ENCODE peak calls at places on chromosomes 3 and 15, in four cellular contexts. One of them, this sample, is unnamed. For H3K9me3, the result is how much of the 10 kb centered on the place peaks cover.

GRCh38 chr3:3113042-3113709 is 3.0 kb upstream of the IL5RA start:
- DNase-seq in Panc1: no peak
- DNase-seq in breast epithelium: no peak
- DNase-seq in K562: no peak
- DNase-seq in this sample: no peak

GRCh38 chr3:14143826-14144225 is 19.0 kb downstream of the TMEM43 start:
- DNase-seq in breast epithelium: no peak
- DNase-seq in Panc1: no peak
- DNase-seq in K562: no peak
- DNase-seq in this sample: peak

GRCh38 chr3:13579089-13579488 is 30.2 kb downstream of the FBLN2 start:
- DNase-seq in breast epithelium: no peak
- DNase-seq in K562: no peak
- DNase-seq in Panc1: no peak
- DNase-seq in this sample: no peak

GRCh38 chr3:44058022-44058867 is 183.4 kb upstream of the TOPAZ1 start:
- DNase-seq in breast epithelium: no peak
- DNase-seq in Panc1: no peak
- DNase-seq in K562: no peak
- DNase-seq in this sample: no peak

GRCh38 chr15:100767002-100767825 is 112.4 kb upstream of the ALDH1A3 start:
- DNase-seq in K562: no peak
- DNase-seq in breast epithelium: peak
- DNase-seq in Panc1: no peak
- DNase-seq in this sample: no peak

GRCh38 chr3:121362035-121362734 is 183.6 kb downstream of the POLQ start:
- DNase-seq in Panc1: no peak
- DNase-seq in breast epithelium: no peak
- DNase-seq in K562: no peak
- DNase-seq in this sample: no peak

GRCh38 chr3:111895079-111895478 is 36.0 kb downstream of the PHLDB2 start:
- DNase-seq in K562: no peak
- DNase-seq in Panc1: peak
- DNase-seq in breast epithelium: no peak
- DNase-seq in this sample: no peak

GRCh38 chr3:13657660-13658435 is 108.9 kb downstream of the FBLN2 start:
- DNase-seq in K562: peak
- DNase-seq in Panc1: no peak
- DNase-seq in breast epithelium: no peak
- DNase-seq in this sample: peak

GRCh38 chr15:78930577-78931388 is 14.1 kb downstream of the CTSH start:
- DNase-seq in breast epithelium: peak
- DNase-seq in Panc1: peak
- DNase-seq in K562: peak
- DNase-seq in this sample: peak

GRCh38 chr3:179035232-179035631 is 36.4 kb downstream of the ZMAT3 start:
- DNase-seq in K562: no peak
- DNase-seq in breast epithelium: no peak
- DNase-seq in Panc1: no peak
- DNase-seq in this sample: no peak

GRCh38 chr3:116444819-116445290 is 432 bp downstream of the LSAMP start:
- DNase-seq in breast epithelium: no peak
- DNase-seq in K562: no peak
- DNase-seq in Panc1: no peak
- DNase-seq in this sample: no peak

GRCh38 chr15:88342666-88343065 is 86.1 kb upstream of the NTRK3 start:
- DNase-seq in K562: no peak
- DNase-seq in Panc1: no peak
- DNase-seq in breast epithelium: no peak
- DNase-seq in this sample: no peak

GRCh38 chr15:50135123-50135541 is 16.1 kb upstream of the ATP8B4 start:
- DNase-seq in K562: no peak
- DNase-seq in breast epithelium: no peak
- DNase-seq in Panc1: no peak
- DNase-seq in this sample: no peak

GRCh38 chr3:34090876-34091275 is 292.4 kb downstream of the PDCD6IP start:
- DNase-seq in K562: no peak
- DNase-seq in Panc1: no peak
- DNase-seq in breast epithelium: no peak
- DNase-seq in this sample: no peak

GRCh38 chr3:70856414-70857162 is 544.1 kb upstream of the MDFIC2 start:
- DNase-seq in Panc1: no peak
- DNase-seq in breast epithelium: no peak
- DNase-seq in K562: no peak
- DNase-seq in this sample: no peak

GRCh38 chr3:105369501-105370371 is 3.0 kb downstream of the ALCAM start:
- DNase-seq in Panc1: peak
- DNase-seq in K562: no peak
- DNase-seq in breast epithelium: peak
- DNase-seq in this sample: peak

GRCh38 chr3:169624533-169624972 is 39.0 kb downstream of the MECOM start:
- DNase-seq in breast epithelium: no peak
- DNase-seq in Panc1: no peak
- DNase-seq in K562: no peak
- DNase-seq in this sample: no peak

GRCh38 chr3:123401836-123402530 is 46.9 kb downstream of the ADCY5 start:
- DNase-seq in breast epithelium: no peak
- DNase-seq in K562: no peak
- DNase-seq in Panc1: no peak
- DNase-seq in this sample: no peak

GRCh38 chr3:10448544-10448943 is 56.8 kb downstream of the ATP2B2 start:
- DNase-seq in Panc1: no peak
- DNase-seq in K562: no peak
- DNase-seq in breast epithelium: no peak
- DNase-seq in this sample: no peak

GRCh38 chr3:129181834-129182233 is 1.9 kb downstream of the CNBP start:
- DNase-seq in breast epithelium: no peak
- DNase-seq in Panc1: no peak
- DNase-seq in K562: no peak
- DNase-seq in this sample: no peak

GRCh38 chr15:57708047-57708446 is 1.5 kb downstream of the POLR2M start:
- DNase-seq in breast epithelium: no peak
- DNase-seq in K562: no peak
- DNase-seq in Panc1: no peak
- DNase-seq in this sample: no peak

GRCh38 chr3:119295816-119296484 is 1.8 kb downstream of the ARHGAP31 start:
- DNase-seq in breast epithelium: no peak
- DNase-seq in Panc1: no peak
- DNase-seq in K562: no peak
- DNase-seq in this sample: no peak

GRCh38 chr3:129502641-129503386 is 25.6 kb upstream of the RHO start:
- DNase-seq in Panc1: no peak
- DNase-seq in K562: no peak
- DNase-seq in breast epithelium: no peak
- DNase-seq in this sample: no peak

GRCh38 chr3:77726509-77726908 is 686.6 kb downstream of the ROBO2 start:
- DNase-seq in breast epithelium: no peak
- DNase-seq in Panc1: no peak
- DNase-seq in K562: no peak
- DNase-seq in this sample: no peak

GRCh38 chr3:139642981-139643380 is 34.8 kb downstream of the NMNAT3 start:
- DNase-seq in K562: no peak
- DNase-seq in breast epithelium: no peak
- DNase-seq in Panc1: no peak
- DNase-seq in this sample: no peak

GRCh38 chr3:150278843-150279341 is 129.2 kb upstream of the TSC22D2 start:
- DNase-seq in Panc1: no peak
- DNase-seq in breast epithelium: peak
- DNase-seq in K562: no peak
- DNase-seq in this sample: no peak

GRCh38 chr3:130757751-130758150 is 11.1 kb upstream of the PIK3R4 start:
- DNase-seq in Panc1: no peak
- DNase-seq in K562: no peak
- DNase-seq in breast epithelium: no peak
- DNase-seq in this sample: no peak

GRCh38 chr3:132556467-132557159 is 40.5 kb upstream of the ACKR4 start:
- DNase-seq in Panc1: no peak
- DNase-seq in K562: peak
- DNase-seq in breast epithelium: no peak
- DNase-seq in this sample: no peak

GRCh38 chr3:156787015-156787414 is 39.1 kb upstream of the LEKR1 start:
- DNase-seq in K562: peak
- DNase-seq in breast epithelium: no peak
- DNase-seq in Panc1: no peak
- DNase-seq in this sample: no peak

GRCh38 chr3:29695201-29695904 is 414.5 kb downstream of the RBMS3 start:
- DNase-seq in Panc1: no peak
- DNase-seq in breast epithelium: no peak
- DNase-seq in K562: no peak
- DNase-seq in this sample: no peak

GRCh38 chr3:143657391-143657790 is 190.9 kb downstream of the SLC9A9 start:
- DNase-seq in Panc1: no peak
- DNase-seq in breast epithelium: no peak
- DNase-seq in K562: no peak
- DNase-seq in this sample: no peak

GRCh38 chr3:134846943-134847342 is 51.9 kb downstream of the EPHB1 start:
- DNase-seq in K562: no peak
- DNase-seq in Panc1: peak
- DNase-seq in breast epithelium: no peak
- DNase-seq in this sample: no peak

GRCh38 chr3:24305795-24306467 is 188.7 kb downstream of the THRB start:
- DNase-seq in breast epithelium: no peak
- DNase-seq in Panc1: no peak
- DNase-seq in K562: peak
- DNase-seq in this sample: peak

GRCh38 chr3:43254125-43254524 is 32.2 kb upstream of the SNRK start:
- DNase-seq in breast epithelium: no peak
- DNase-seq in Panc1: no peak
- DNase-seq in K562: peak
- DNase-seq in this sample: no peak

GRCh38 chr3:44111482-44111881 is 130.2 kb upstream of the TOPAZ1 start:
- DNase-seq in K562: no peak
- DNase-seq in Panc1: no peak
- DNase-seq in breast epithelium: no peak
- DNase-seq in this sample: no peak

GRCh38 chr3:130692455-130692854 is 54.2 kb downstream of the PIK3R4 start:
- DNase-seq in Panc1: no peak
- DNase-seq in K562: no peak
- DNase-seq in breast epithelium: no peak
- DNase-seq in this sample: no peak

GRCh38 chr3:153219147-153219546 is 57.1 kb downstream of the RAP2B start:
- DNase-seq in breast epithelium: no peak
- DNase-seq in Panc1: no peak
- DNase-seq in K562: no peak
- DNase-seq in this sample: no peak
- H3K9me3 ChIP-seq in breast epithelium: under half
- H3K9me3 ChIP-seq in Panc1: under half
- H3K9me3 ChIP-seq in K562: under half
- H3K9me3 ChIP-seq in this sample: under half

GRCh38 chr3:124463234-124463633 is 267.0 kb upstream of the UMPS start:
- DNase-seq in breast epithelium: no peak
- DNase-seq in Panc1: no peak
- DNase-seq in K562: no peak
- DNase-seq in this sample: no peak
- TF ChIP-seq CTCF in breast epithelium: no peak
- TF ChIP-seq CTCF in Panc1: no peak
- TF ChIP-seq CTCF in K562: no peak
- TF ChIP-seq CTCF in this sample: no peak

GRCh38 chr15:40282144-40282869 is 557 bp downstream of the ANKRD63 start:
- DNase-seq in K562: peak
- DNase-seq in Panc1: no peak
- DNase-seq in breast epithelium: no peak
- DNase-seq in this sample: no peak

GRCh38 chr15:40283615-40284306 is 897 bp upstream of the ANKRD63 start:
- DNase-seq in K562: no peak
- DNase-seq in Panc1: no peak
- DNase-seq in breast epithelium: no peak
- DNase-seq in this sample: no peak

GRCh38 chr15:40285151-40285898 is 2.5 kb upstream of the ANKRD63 start:
- DNase-seq in breast epithelium: no peak
- DNase-seq in K562: no peak
- DNase-seq in Panc1: no peak
- DNase-seq in this sample: no peak

GRCh38 chr15:40281057-40281850 is 1.6 kb downstream of the ANKRD63 start:
- DNase-seq in K562: no peak
- DNase-seq in Panc1: no peak
- DNase-seq in breast epithelium: no peak
- DNase-seq in this sample: no peak

DNA sequence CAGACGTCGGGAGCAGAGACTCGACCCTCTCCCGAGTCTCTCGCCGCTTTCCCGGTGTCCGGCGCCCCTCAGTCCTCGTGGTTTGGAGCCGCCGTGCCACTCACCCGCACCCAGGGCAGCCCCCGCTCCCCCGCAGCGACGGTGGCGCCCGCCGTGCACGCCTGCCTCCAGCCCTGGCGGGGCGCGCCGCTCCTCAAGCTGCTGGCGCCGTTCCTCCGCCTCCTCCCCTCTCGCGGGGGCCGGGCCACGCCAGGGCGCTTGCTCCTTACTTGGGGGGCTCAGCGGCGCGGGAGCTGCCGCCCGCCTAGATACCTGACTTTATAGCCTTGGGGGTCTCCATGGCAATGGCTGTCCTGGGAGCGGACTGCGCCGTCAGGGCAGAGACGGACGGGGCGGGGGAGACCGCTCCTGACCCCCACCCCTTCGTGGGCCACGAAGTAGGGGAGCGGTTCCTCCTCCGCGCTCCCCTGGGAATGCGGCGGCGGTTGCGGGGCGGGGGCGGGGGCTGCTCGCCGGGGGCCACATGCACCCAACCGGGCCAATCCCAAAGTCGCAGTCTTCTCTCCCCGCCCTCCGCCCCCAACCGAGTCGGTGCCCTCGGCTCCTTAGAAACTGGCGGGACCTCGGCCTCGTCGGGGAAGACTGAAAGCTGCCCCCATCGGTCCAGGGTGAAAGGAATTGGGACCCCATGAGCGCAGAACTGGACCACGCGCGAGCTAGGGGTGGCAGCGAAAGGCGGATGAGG is at the start of gene ANKRD63:
- DNase-seq in Panc1: no peak
- DNase-seq in breast epithelium: no peak
- DNase-seq in K562: peak
- DNase-seq in this sample: no peak
- TF ChIP-seq POLR2AphosphoS5 in Panc1: no peak
- TF ChIP-seq POLR2AphosphoS5 in breast epithelium: no peak
- TF ChIP-seq POLR2AphosphoS5 in K562: no peak
- TF ChIP-seq POLR2AphosphoS5 in this sample: no peak

GRCh38 chr15:26073430-26074333 is 210.6 kb upstream of the ATP10A start:
- DNase-seq in K562: no peak
- DNase-seq in Panc1: no peak
- DNase-seq in breast epithelium: no peak
- DNase-seq in this sample: no peak
- H3K9me3 ChIP-seq in K562: under half
- H3K9me3 ChIP-seq in Panc1: under half
- H3K9me3 ChIP-seq in breast epithelium: under half
- H3K9me3 ChIP-seq in this sample: under half

This sample was measured in prostate gland.